ENCODE peak calls at places on chromosomes 1 and 21, in nine cellular contexts. W, P, C, L, B, Z, D, K and Y are unnamed samples.

GRCh38 chr1:55064861-55065263 is 25.5 kb downstream of the PCSK9 start:
- DNase-seq in D (peak), Z (peak), K (no peak), P (peak), B (no peak), C (peak), W (peak), L (no peak), Y (peak)

GRCh38 chr21:36186506-36187399 is 30.1 kb downstream of the DOP1B start:
- DNase-seq in W (no peak), P (no peak), K (no peak), L (no peak), Z (no peak), B (no peak), D (no peak), C (no peak), Y (no peak)

GRCh38 chr1:71049951-71050598 is 2.5 kb upstream of the PTGER3 start:
- DNase-seq in P (peak), W (peak), C (peak), Z (peak), B (peak), K (peak), D (no peak), L (no peak), Y (no peak)

GRCh38 chr1:236083650-236084385 is 18.9 kb upstream of the NID1 start:
- DNase-seq in W (peak), C (peak), P (no peak), B (no peak), L (no peak), Z (peak), K (no peak), D (no peak), Y (no peak)

GRCh38 chr1:76374111-76374510 is 299.6 kb downstream of the ST6GALNAC3 start:
- DNase-seq in C (no peak), K (no peak), P (no peak), W (no peak), B (no peak), Z (no peak), D (no peak), L (no peak), Y (no peak)

GRCh38 chr21:39093526-39093925 is 89.7 kb downstream of the PSMG1 start:
- DNase-seq in B (no peak), K (no peak), L (no peak), P (no peak), C (no peak), W (no peak), D (no peak), Z (no peak), Y (no peak)

GRCh38 chr1:98763488-98764141 is 102.1 kb downstream of the SNX7 start:
- DNase-seq in B (no peak), W (no peak), Z (no peak), D (no peak), L (no peak), C (no peak), P (no peak), K (no peak), Y (no peak)

GRCh38 chr1:10962483-10962882 is 50.0 kb upstream of the TARDBP start:
- DNase-seq in D (peak), L (no peak), W (no peak), B (peak), Z (peak), C (no peak), P (no peak), K (no peak), Y (no peak)

GRCh38 chr1:228849011-228849541 is 113.8 kb downstream of the RHOU start:
- DNase-seq in K (no peak), Z (no peak), D (no peak), W (no peak), P (no peak), C (no peak), L (no peak), B (no peak), Y (no peak)

GRCh38 chr1:32466761-32467160 is 1.9 kb downstream of the ZBTB8B start:
- DNase-seq in L (no peak), C (no peak), K (no peak), Z (no peak), P (no peak), B (no peak), W (no peak), D (no peak), Y (no peak)

GRCh38 chr1:32464191-32464715 is 619 bp upstream of the ZBTB8B start:
- DNase-seq in C (peak), Z (peak), D (no peak), K (peak), B (peak), P (no peak), L (no peak), W (no peak), Y (no peak)

GRCh38 chr1:32468791-32469190 is 3.9 kb downstream of the ZBTB8B start:
- DNase-seq in Z (no peak), P (no peak), L (no peak), D (no peak), B (no peak), C (no peak), K (no peak), W (no peak), Y (no peak)

GRCh38 chr1:32465541-32466002 is 700 bp downstream of the ZBTB8B start:
- DNase-seq in L (no peak), D (no peak), Z (no peak), K (no peak), C (no peak), B (no peak), P (no peak), W (no peak), Y (no peak)

GRCh38 chr1:32464716-32465540 is at the start of gene ZBTB8B:
- DNase-seq in W (peak), K (peak), L (peak), P (peak), Z (peak), B (peak), D (peak), C (peak), Y (no peak)
- TF ChIP-seq CTCF in W (no peak), K (no peak), L (peak), P (no peak), Z (no peak), B (no peak), D (no peak), C (no peak), Y (no peak)

GRCh38 chr1:102434421-102434820 is 437.7 kb upstream of the OLFM3 start:
- DNase-seq in K (peak), C (no peak), L (no peak), W (peak), D (no peak), B (no peak), Z (no peak), P (no peak), Y (no peak)

GRCh38 chr1:102435483-102435882 is 438.8 kb upstream of the OLFM3 start:
- DNase-seq in D (no peak), C (no peak), B (no peak), L (no peak), W (no peak), Z (no peak), P (no peak), K (no peak), Y (no peak)

DNA sequence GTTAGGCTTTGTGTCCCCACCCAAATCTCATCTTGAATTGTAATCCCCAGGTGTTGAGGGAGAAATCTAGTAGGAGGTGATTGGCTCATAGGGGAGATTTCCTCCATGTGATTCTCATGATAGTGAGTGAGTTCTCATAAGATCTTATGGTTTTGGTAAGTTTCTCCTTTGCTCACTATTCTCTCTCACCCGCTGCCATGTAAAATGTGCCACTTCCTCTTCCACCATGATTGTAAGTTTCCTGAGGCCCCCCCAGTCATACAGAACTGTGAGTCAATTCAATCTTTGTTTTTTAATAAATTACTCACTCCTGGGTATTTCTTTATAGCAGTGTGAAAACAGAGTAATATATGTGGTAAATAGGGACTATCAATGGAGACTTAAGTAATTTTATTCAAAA is 434.5 kb upstream of the OLFM3 start:
- DNase-seq in D (no peak), L (no peak), K (no peak), Z (no peak), P (no peak), C (no peak), W (no peak), B (no peak), Y (no peak)
- TF ChIP-seq CTCF in D (no peak), L (no peak), K (no peak), Z (no peak), P (no peak), C (no peak), W (no peak), B (no peak), Y (no peak)

DNA sequence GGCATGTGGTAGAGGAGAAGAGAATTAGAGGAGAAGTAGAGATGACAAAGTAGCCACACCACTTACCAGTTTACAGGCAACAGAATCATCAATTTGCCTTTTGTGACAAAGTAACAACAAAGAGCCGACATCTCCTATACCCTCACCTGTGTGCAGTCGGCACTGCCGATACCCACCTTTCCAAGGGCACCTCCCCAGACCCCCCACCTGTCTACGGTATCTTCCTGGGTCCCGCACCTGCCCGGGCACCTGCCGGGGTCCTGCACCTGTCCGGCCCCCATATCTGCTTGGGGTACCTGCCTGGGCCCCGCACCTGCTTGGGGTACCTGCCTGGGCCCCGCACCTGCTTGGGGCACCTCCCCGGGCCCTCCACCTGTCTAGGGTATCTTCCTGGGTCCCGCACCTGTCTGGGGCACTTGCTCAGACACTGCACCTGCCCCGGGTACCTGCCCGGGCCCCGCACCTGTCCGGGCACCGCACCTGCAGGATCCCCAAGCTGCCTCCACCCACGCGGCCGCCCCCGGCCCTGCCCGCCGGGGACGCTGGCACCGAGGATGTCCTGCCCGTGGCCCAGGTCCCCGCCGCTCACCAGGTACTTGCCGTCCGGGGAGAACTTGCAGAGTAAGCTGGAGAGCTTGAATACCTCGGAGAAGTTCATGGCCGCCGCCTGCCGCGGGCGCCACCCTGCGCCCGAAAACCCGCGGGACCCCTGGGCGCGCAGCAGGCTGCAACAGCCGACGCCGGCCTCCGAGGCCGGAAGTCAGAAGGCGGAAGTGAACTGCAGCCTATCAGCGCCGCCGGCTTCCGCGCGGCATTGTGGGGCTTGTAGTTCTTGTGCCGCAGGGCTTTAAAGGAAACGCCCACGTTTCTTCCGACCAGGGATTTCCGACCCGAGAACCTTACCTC is at the start of gene WRAP73:
- DNase-seq in C (peak), P (peak), B (peak), K (peak), D (peak), W (peak), L (peak), Z (peak), Y (peak)
- TF ChIP-seq CTCF in C (peak), P (peak), B (no peak), K (peak), D (no peak), W (no peak), L (no peak), Z (no peak), Y (peak)

GRCh38 chr1:179025975-179026812 is 500 bp downstream of the FAM20B start:
- DNase-seq in C (peak), B (peak), Z (peak), K (peak), L (peak), W (peak), D (peak), P (no peak), Y (no peak)
- TF ChIP-seq CTCF in C (no peak), B (no peak), Z (no peak), K (no peak), L (no peak), W (no peak), D (no peak), P (no peak), Y (no peak)

GRCh38 chr1:153778824-153779519 is 3.8 kb downstream of the SLC27A3 start:
- DNase-seq in Z (no peak), K (no peak), W (no peak), D (no peak), P (no peak), L (no peak), B (no peak), C (no peak), Y (no peak)

GRCh38 chr1:153779781-153780541 is 4.8 kb downstream of the SLC27A3 start:
- DNase-seq in Z (no peak), K (no peak), W (no peak), B (peak), C (no peak), D (peak), L (peak), P (no peak), Y (no peak)

GRCh38 chr1:153780551-153780950 is 5.3 kb downstream of the SLC27A3 start:
- DNase-seq in L (no peak), C (no peak), K (no peak), B (no peak), P (no peak), W (no peak), D (no peak), Z (no peak), Y (no peak)

GRCh38 chr1:153786038-153786790 is 11.0 kb downstream of the SLC27A3 start:
- DNase-seq in C (no peak), P (no peak), D (no peak), Z (no peak), B (no peak), L (no peak), W (no peak), K (no peak), Y (no peak)

GRCh38 chr1:153783233-153784190 is 8.3 kb downstream of the SLC27A3 start:
- DNase-seq in B (peak), W (peak), L (peak), K (peak), Z (peak), C (peak), P (peak), D (peak), Y (peak)
- TF ChIP-seq CTCF in B (peak), W (no peak), L (no peak), K (peak), Z (peak), C (peak), P (peak), D (no peak), Y (no peak)

GRCh38 chr1:162147760-162148159 is 78.3 kb downstream of the NOS1AP start:
- DNase-seq in B (no peak), C (no peak), Z (peak), P (peak), D (no peak), L (no peak), K (no peak), W (no peak), Y (no peak)
- TF ChIP-seq CTCF in B (no peak), C (no peak), Z (no peak), P (no peak), D (no peak), L (no peak), K (no peak), W (no peak), Y (no peak)